ENCODE peak calls at places on chromosomes 13 and 19, in ten cellular contexts. D is fibroblast of the conjunctiva; P is amniotic stem cell; L is KG1; Z is OCI-LY7; C is left colon; B is stimulated activated CD4-positive, alpha-beta T cell treated with anti-CD3 and anti-CD28 coated beads, Interleukin-1b, Interleukin-23, amount 100 ng/mL, for 48 hours; T is Peyer's patch; A is neural crest cell; Q is CD4-positive, alpha-beta memory T cell. W is an unnamed sample.

GRCh38 chr13:106499113-106499512 is 36.3 kb downstream of the EFNB2 start:
- DNase-seq in D (no peak), P (no peak), L (no peak), Z (no peak), C (no peak), B (no peak), T (no peak), A (no peak), Q (no peak), W (no peak)

GRCh38 chr19:2663920-2664571 is 38.4 kb downstream of the GNG7 start:
- DNase-seq in D (no peak), P (no peak), L (no peak), Z (peak; percentile 75), C (peak; percentile 41), B (no peak), T (peak; percentile 91), A (peak; percentile 14), Q (no peak), W (no peak)

GRCh38 chr19:47416667-47417033 is 2.7 kb downstream of the MEIS3 start:
- DNase-seq in D (no peak), P (no peak), L (no peak), Z (no peak), C (no peak), B (no peak), T (no peak), A (no peak), Q (no peak), W (no peak)

GRCh38 chr13:112177459-112177858 is 110.5 kb downstream of the SOX1 start:
- DNase-seq in D (no peak), P (no peak), L (no peak), Z (no peak), C (no peak), B (no peak), T (no peak), A (no peak), Q (no peak), W (peak; percentile 48)

GRCh38 chr13:29993716-29994488 is 143.5 kb upstream of the UBL3 start:
- DNase-seq in D (no peak), P (peak; percentile 6), L (no peak), Z (no peak), C (no peak), B (no peak), T (no peak), A (no peak), Q (no peak), W (no peak)

GRCh38 chr19:38893341-38893771 is 6.1 kb downstream of the SIRT2 start:
- DNase-seq in D (no peak), P (no peak), L (no peak), Z (no peak), C (no peak), B (no peak), T (no peak), A (no peak), Q (no peak), W (peak; percentile 70)

GRCh38 chr19:40594657-40595077 is 6.5 kb upstream of the LTBP4 start:
- DNase-seq in D (no peak), P (no peak), L (no peak), Z (no peak), C (no peak), B (no peak), T (no peak), A (no peak), Q (no peak), W (no peak)

GRCh38 chr13:71906438-71906837 is 39.4 kb upstream of the DACH1 start:
- DNase-seq in D (no peak), P (no peak), L (no peak), Z (no peak), C (no peak), B (no peak), T (no peak), A (no peak), Q (no peak), W (no peak)

GRCh38 chr19:10155834-10156233 is 36.1 kb upstream of the EIF3G start:
- DNase-seq in D (no peak), P (no peak), L (no peak), Z (no peak), C (no peak), B (no peak), T (no peak), A (no peak), Q (no peak), W (no peak)

GRCh38 chr19:38023661-38024574 is 116.9 kb downstream of the SIPA1L3 start:
- DNase-seq in D (no peak), P (no peak), L (no peak), Z (no peak), C (no peak), B (no peak), T (no peak), A (no peak), Q (no peak), W (no peak)

GRCh38 chr13:93326427-93326826 is 99.8 kb downstream of the GPC6 start:
- DNase-seq in D (no peak), P (no peak), L (no peak), Z (no peak), C (no peak), B (no peak), T (no peak), A (no peak), Q (no peak), W (no peak)

GRCh38 chr13:27967203-27967735 is 1.8 kb downstream of the CDX2 start:
- DNase-seq in D (no peak), P (no peak), L (no peak), Z (no peak), C (peak; percentile 42), B (no peak), T (no peak), A (no peak), Q (no peak), W (no peak)

W was measured in DMS79.